ENCODE peak calls at places on chromosome 19, in five cellular contexts. One of them, this sample, is unnamed. For H3K9me3, the result is how much of the 10 kb centered on the place peaks cover.

GRCh38 chr19:32350492-32350891 is 5.1 kb downstream of the ZNF507 start:
- DNase-seq in stomach: no peak
- DNase-seq in body of pancreas: no peak
- DNase-seq in T-helper 17 cell: no peak
- DNase-seq in heart left ventricle: no peak
- DNase-seq in this sample: peak

GRCh38 chr19:46717716-46718143 is 816 bp upstream of the PRKD2 start:
- DNase-seq in stomach: no peak
- DNase-seq in body of pancreas: no peak
- DNase-seq in T-helper 17 cell: no peak
- DNase-seq in heart left ventricle: no peak
- DNase-seq in this sample: no peak

GRCh38 chr19:35107541-35107939 is 8.1 kb upstream of the FXYD3 start:
- DNase-seq in stomach: peak
- DNase-seq in body of pancreas: no peak
- DNase-seq in T-helper 17 cell: no peak
- DNase-seq in heart left ventricle: no peak
- DNase-seq in this sample: no peak

GRCh38 chr19:7925171-7925837 is 631 bp downstream of the CTXN1 start:
- DNase-seq in stomach: peak
- DNase-seq in body of pancreas: peak
- DNase-seq in T-helper 17 cell: peak
- DNase-seq in heart left ventricle: no peak
- DNase-seq in this sample: peak

GRCh38 chr19:20664917-20665781 is 3.8 kb upstream of the ZNF626 start:
- DNase-seq in stomach: no peak
- DNase-seq in body of pancreas: no peak
- DNase-seq in T-helper 17 cell: no peak
- DNase-seq in heart left ventricle: peak
- DNase-seq in this sample: peak

GRCh38 chr19:21109116-21109515 is 27.1 kb downstream of the ZNF714 start:
- DNase-seq in stomach: no peak
- DNase-seq in body of pancreas: no peak
- DNase-seq in T-helper 17 cell: no peak
- DNase-seq in heart left ventricle: no peak
- DNase-seq in this sample: no peak

GRCh38 chr19:2602391-2603181 is 99.9 kb downstream of the GNG7 start:
- DNase-seq in stomach: peak
- DNase-seq in body of pancreas: peak
- DNase-seq in T-helper 17 cell: no peak
- DNase-seq in heart left ventricle: peak
- DNase-seq in this sample: peak

GRCh38 chr19:7679017-7679720 is 1.5 kb upstream of the TRAPPC5 start:
- DNase-seq in stomach: no peak
- DNase-seq in body of pancreas: no peak
- DNase-seq in T-helper 17 cell: peak
- DNase-seq in heart left ventricle: no peak
- DNase-seq in this sample: no peak

GRCh38 chr19:14632286-14632685 is 42.4 kb downstream of the ADGRE3 start:
- DNase-seq in stomach: no peak
- DNase-seq in body of pancreas: no peak
- DNase-seq in T-helper 17 cell: no peak
- DNase-seq in heart left ventricle: no peak
- DNase-seq in this sample: no peak

GRCh38 chr19:16326401-16327130 is 1.9 kb downstream of the KLF2 start:
- DNase-seq in stomach: no peak
- DNase-seq in body of pancreas: no peak
- DNase-seq in T-helper 17 cell: peak
- DNase-seq in heart left ventricle: peak
- DNase-seq in this sample: no peak

GRCh38 chr19:16564842-16565241 is 7.4 kb downstream of the SLC35E1 start:
- DNase-seq in stomach: peak
- DNase-seq in body of pancreas: peak
- DNase-seq in T-helper 17 cell: no peak
- DNase-seq in heart left ventricle: no peak
- DNase-seq in this sample: no peak

GRCh38 chr19:18502236-18502632 is 19.6 kb downstream of the ELL start:
- DNase-seq in stomach: no peak
- DNase-seq in body of pancreas: no peak
- DNase-seq in T-helper 17 cell: no peak
- DNase-seq in heart left ventricle: no peak
- DNase-seq in this sample: no peak

GRCh38 chr19:46232029-46232428 is 2.5 kb downstream of the IGFL1 start:
- DNase-seq in stomach: peak
- DNase-seq in body of pancreas: no peak
- DNase-seq in T-helper 17 cell: no peak
- DNase-seq in heart left ventricle: no peak
- DNase-seq in this sample: no peak

GRCh38 chr19:33785795-33786194 is 10.9 kb upstream of the KCTD15 start:
- DNase-seq in stomach: no peak
- DNase-seq in body of pancreas: no peak
- DNase-seq in T-helper 17 cell: no peak
- DNase-seq in heart left ventricle: no peak
- DNase-seq in this sample: no peak

GRCh38 chr19:40907968-40908735 is 26.1 kb upstream of the CYP2A7 start:
- DNase-seq in stomach: no peak
- DNase-seq in body of pancreas: peak
- DNase-seq in T-helper 17 cell: no peak
- DNase-seq in heart left ventricle: no peak
- DNase-seq in this sample: no peak

GRCh38 chr19:850221-850978 is 1.7 kb upstream of the ELANE start:
- DNase-seq in stomach: peak
- DNase-seq in body of pancreas: peak
- DNase-seq in T-helper 17 cell: no peak
- DNase-seq in heart left ventricle: peak
- DNase-seq in this sample: peak

GRCh38 chr19:18279516-18280246 is 1.7 kb downstream of the JUND start:
- DNase-seq in stomach: peak
- DNase-seq in body of pancreas: peak
- DNase-seq in T-helper 17 cell: peak
- DNase-seq in heart left ventricle: peak
- DNase-seq in this sample: peak

GRCh38 chr19:294819-295686 is 3.9 kb upstream of the PLPP2 start:
- DNase-seq in stomach: peak
- DNase-seq in body of pancreas: peak
- DNase-seq in T-helper 17 cell: peak
- DNase-seq in heart left ventricle: no peak
- DNase-seq in this sample: peak

GRCh38 chr19:47239610-47240296 is 8.8 kb upstream of the BBC3 start:
- DNase-seq in stomach: peak
- DNase-seq in body of pancreas: no peak
- DNase-seq in T-helper 17 cell: peak
- DNase-seq in heart left ventricle: peak
- DNase-seq in this sample: peak

GRCh38 chr19:34232566-34233481 is 21.5 kb upstream of the GARRE1 start:
- DNase-seq in stomach: no peak
- DNase-seq in body of pancreas: peak
- DNase-seq in T-helper 17 cell: no peak
- DNase-seq in heart left ventricle: peak
- DNase-seq in this sample: peak

GRCh38 chr19:41154060-41154459 is 39.0 kb upstream of the CYP2S1 start:
- DNase-seq in stomach: no peak
- DNase-seq in body of pancreas: no peak
- DNase-seq in T-helper 17 cell: no peak
- DNase-seq in heart left ventricle: no peak
- DNase-seq in this sample: no peak

GRCh38 chr19:4352701-4353121 is 9.3 kb downstream of the MPND start:
- DNase-seq in stomach: no peak
- DNase-seq in body of pancreas: no peak
- DNase-seq in T-helper 17 cell: peak
- DNase-seq in heart left ventricle: no peak
- DNase-seq in this sample: peak

GRCh38 chr19:3617463-3617862 is 9.1 kb downstream of the CACTIN start:
- DNase-seq in stomach: peak
- DNase-seq in body of pancreas: no peak
- DNase-seq in T-helper 17 cell: no peak
- DNase-seq in heart left ventricle: peak
- DNase-seq in this sample: no peak

GRCh38 chr19:23762884-23763711 is 4.4 kb upstream of the ZNF681 start:
- DNase-seq in stomach: peak
- DNase-seq in body of pancreas: peak
- DNase-seq in T-helper 17 cell: peak
- DNase-seq in heart left ventricle: peak
- DNase-seq in this sample: peak

GRCh38 chr19:57992841-57993240 is 9.8 kb downstream of the ZNF606 start:
- DNase-seq in stomach: no peak
- DNase-seq in body of pancreas: no peak
- DNase-seq in T-helper 17 cell: no peak
- DNase-seq in heart left ventricle: no peak
- DNase-seq in this sample: no peak
- H3K9me3 ChIP-seq in stomach: half or more
- H3K9me3 ChIP-seq in body of pancreas: under half
- H3K9me3 ChIP-seq in T-helper 17 cell: under half
- H3K9me3 ChIP-seq in heart left ventricle: half or more
- H3K9me3 ChIP-seq in this sample: half or more

GRCh38 chr19:57473646-57474045 is 3.7 kb downstream of the ZNF772 start:
- DNase-seq in stomach: no peak
- DNase-seq in body of pancreas: no peak
- DNase-seq in T-helper 17 cell: no peak
- DNase-seq in heart left ventricle: no peak
- DNase-seq in this sample: no peak
- H3K9me3 ChIP-seq in stomach: half or more
- H3K9me3 ChIP-seq in body of pancreas: under half
- H3K9me3 ChIP-seq in T-helper 17 cell: half or more
- H3K9me3 ChIP-seq in heart left ventricle: half or more
- H3K9me3 ChIP-seq in this sample: half or more

GRCh38 chr19:52492201-52492960 is 35.1 kb upstream of the ZNF808 start:
- DNase-seq in stomach: no peak
- DNase-seq in body of pancreas: no peak
- DNase-seq in T-helper 17 cell: no peak
- DNase-seq in heart left ventricle: no peak
- DNase-seq in this sample: peak
- H3K9me3 ChIP-seq in stomach: half or more
- H3K9me3 ChIP-seq in body of pancreas: under half
- H3K9me3 ChIP-seq in T-helper 17 cell: under half
- H3K9me3 ChIP-seq in heart left ventricle: half or more
- H3K9me3 ChIP-seq in this sample: under half

GRCh38 chr19:37226248-37226647 is 8.2 kb downstream of the ZNF383 start:
- DNase-seq in stomach: no peak
- DNase-seq in body of pancreas: no peak
- DNase-seq in T-helper 17 cell: no peak
- DNase-seq in heart left ventricle: no peak
- DNase-seq in this sample: no peak
- H3K9me3 ChIP-seq in stomach: half or more
- H3K9me3 ChIP-seq in body of pancreas: under half
- H3K9me3 ChIP-seq in T-helper 17 cell: under half
- H3K9me3 ChIP-seq in heart left ventricle: half or more
- H3K9me3 ChIP-seq in this sample: under half

GRCh38 chr19:56690668-56691067 is 19.1 kb upstream of the ZNF835 start:
- DNase-seq in stomach: no peak
- DNase-seq in body of pancreas: no peak
- DNase-seq in T-helper 17 cell: no peak
- DNase-seq in heart left ventricle: no peak
- DNase-seq in this sample: no peak
- H3K9me3 ChIP-seq in stomach: under half
- H3K9me3 ChIP-seq in body of pancreas: under half
- H3K9me3 ChIP-seq in T-helper 17 cell: under half
- H3K9me3 ChIP-seq in heart left ventricle: under half
- H3K9me3 ChIP-seq in this sample: under half

DNA sequence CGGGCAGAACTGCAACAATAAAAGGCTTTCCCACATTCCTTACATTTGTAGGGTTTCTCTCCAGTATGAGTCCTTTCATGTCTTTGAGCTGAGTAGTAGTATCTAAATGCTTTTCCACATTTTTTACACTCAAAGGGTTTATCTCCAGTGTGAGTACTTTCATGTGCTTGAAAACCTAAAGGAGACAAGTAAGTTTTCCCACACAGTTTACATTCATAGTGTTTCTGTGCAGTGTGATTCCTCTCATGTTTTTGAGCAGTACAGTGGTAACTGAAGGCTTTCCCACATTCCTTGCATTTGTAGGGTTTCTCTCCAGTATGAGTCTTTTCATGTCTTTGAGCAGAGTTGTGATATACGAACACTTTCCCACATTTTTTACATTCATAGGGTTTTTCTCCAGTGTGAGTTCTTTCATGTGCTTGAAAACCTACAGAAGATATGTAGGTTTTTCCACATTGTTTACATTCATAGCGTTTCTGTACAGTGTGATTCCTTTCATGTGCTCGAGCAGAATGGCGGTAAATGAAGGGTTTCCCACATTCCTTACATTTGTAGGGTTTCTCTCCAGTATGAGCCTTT is 47.0 kb downstream of the ZNF44 start:
- DNase-seq in stomach: no peak
- DNase-seq in body of pancreas: no peak
- DNase-seq in T-helper 17 cell: no peak
- DNase-seq in heart left ventricle: no peak
- DNase-seq in this sample: no peak
- H3K9me3 ChIP-seq in stomach: half or more
- H3K9me3 ChIP-seq in body of pancreas: under half
- H3K9me3 ChIP-seq in T-helper 17 cell: under half
- H3K9me3 ChIP-seq in heart left ventricle: half or more
- H3K9me3 ChIP-seq in this sample: half or more

GRCh38 chr19:10523135-10523636 is 5.9 kb upstream of the S1PR5 start:
- DNase-seq in stomach: no peak
- DNase-seq in body of pancreas: no peak
- DNase-seq in T-helper 17 cell: no peak
- DNase-seq in heart left ventricle: no peak
- DNase-seq in this sample: no peak
- H3K9me3 ChIP-seq in stomach: under half
- H3K9me3 ChIP-seq in body of pancreas: under half
- H3K9me3 ChIP-seq in T-helper 17 cell: under half
- H3K9me3 ChIP-seq in heart left ventricle: under half
- H3K9me3 ChIP-seq in this sample: under half

GRCh38 chr19:11787536-11787935 is 10.8 kb upstream of the ZNF491 start:
- DNase-seq in stomach: no peak
- DNase-seq in body of pancreas: no peak
- DNase-seq in T-helper 17 cell: no peak
- DNase-seq in heart left ventricle: no peak
- DNase-seq in this sample: no peak
- H3K9me3 ChIP-seq in stomach: half or more
- H3K9me3 ChIP-seq in body of pancreas: under half
- H3K9me3 ChIP-seq in T-helper 17 cell: under half
- H3K9me3 ChIP-seq in heart left ventricle: half or more
- H3K9me3 ChIP-seq in this sample: under half

DNA sequence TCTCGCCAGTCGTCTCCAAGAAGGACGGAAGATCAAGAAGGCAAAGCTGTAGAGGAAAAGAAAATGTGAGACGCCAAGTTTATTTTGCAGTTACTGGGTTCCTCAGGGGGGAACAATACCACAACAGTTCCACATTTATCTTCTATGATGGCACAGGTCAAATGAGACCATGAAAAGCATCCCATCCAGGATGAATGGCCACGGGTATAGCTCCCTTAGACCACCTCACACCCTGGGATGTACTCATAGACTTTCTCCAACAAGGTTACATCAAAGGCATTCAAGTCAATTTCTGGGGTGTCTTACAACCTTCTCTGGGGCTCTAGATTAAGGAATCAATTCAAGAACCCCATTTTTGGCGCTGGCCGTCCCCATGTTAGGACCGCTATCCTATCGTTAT is 4.5 kb downstream of the PEG3 start:
- DNase-seq in stomach: no peak
- DNase-seq in body of pancreas: no peak
- DNase-seq in T-helper 17 cell: no peak
- DNase-seq in heart left ventricle: no peak
- DNase-seq in this sample: no peak
- H3K9me3 ChIP-seq in stomach: half or more
- H3K9me3 ChIP-seq in body of pancreas: under half
- H3K9me3 ChIP-seq in T-helper 17 cell: under half
- H3K9me3 ChIP-seq in heart left ventricle: under half
- H3K9me3 ChIP-seq in this sample: under half

DNA sequence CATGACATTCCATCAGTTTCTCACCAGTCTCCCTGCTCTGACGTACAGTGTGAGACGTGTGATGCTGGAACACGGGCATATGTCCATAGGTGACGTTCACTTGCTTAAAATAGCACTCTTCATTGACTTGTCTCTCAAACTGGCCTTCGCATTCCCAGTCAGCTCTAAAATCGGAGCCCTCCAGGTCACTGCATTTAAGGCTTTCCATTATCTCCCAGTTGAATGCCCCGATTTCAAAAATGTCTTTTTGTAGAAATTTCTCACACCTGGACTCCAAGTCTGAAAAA is 31.1 kb downstream of the ZNF565 start:
- DNase-seq in stomach: no peak
- DNase-seq in body of pancreas: no peak
- DNase-seq in T-helper 17 cell: no peak
- DNase-seq in heart left ventricle: peak
- DNase-seq in this sample: no peak
- H3K9me3 ChIP-seq in stomach: under half
- H3K9me3 ChIP-seq in body of pancreas: under half
- H3K9me3 ChIP-seq in T-helper 17 cell: under half
- H3K9me3 ChIP-seq in heart left ventricle: under half
- H3K9me3 ChIP-seq in this sample: under half

This sample was measured in hepatocyte.